ENCODE peak calls at places on chromosome 9, in seven cellular contexts. One of them, this sample, is unnamed.

GRCh38 chr9:86222667-86223066 is 36.8 kb downstream of the C9orf153 start:
- DNase-seq in RWPE1: no peak
- DNase-seq in choroid plexus epithelial cell: no peak
- DNase-seq in body of pancreas: no peak
- DNase-seq in endothelial cell: no peak
- DNase-seq in activated B cell treated with CpG ODN at 0.5 μM for 24 hours: no peak
- DNase-seq in fibroblast of lung: no peak
- DNase-seq in this sample: no peak

GRCh38 chr9:81035171-81035570 is 654.2 kb downstream of the TLE1 start:
- DNase-seq in fibroblast of lung: peak
- DNase-seq in choroid plexus epithelial cell: peak
- DNase-seq in RWPE1: no peak
- DNase-seq in body of pancreas: no peak
- DNase-seq in endothelial cell: no peak
- DNase-seq in activated B cell treated with CpG ODN at 0.5 μM for 24 hours: no peak
- DNase-seq in this sample: no peak

GRCh38 chr9:101592788-101593187 is 2.0 kb downstream of the PPP3R2 start:
- DNase-seq in activated B cell treated with CpG ODN at 0.5 μM for 24 hours: no peak
- DNase-seq in fibroblast of lung: no peak
- DNase-seq in choroid plexus epithelial cell: no peak
- DNase-seq in body of pancreas: no peak
- DNase-seq in RWPE1: no peak
- DNase-seq in endothelial cell: no peak
- DNase-seq in this sample: no peak

GRCh38 chr9:93013856-93014582 is 44.5 kb upstream of the SUSD3 start:
- DNase-seq in body of pancreas: no peak
- DNase-seq in choroid plexus epithelial cell: peak
- DNase-seq in activated B cell treated with CpG ODN at 0.5 μM for 24 hours: no peak
- DNase-seq in fibroblast of lung: no peak
- DNase-seq in RWPE1: no peak
- DNase-seq in endothelial cell: no peak
- DNase-seq in this sample: no peak

GRCh38 chr9:94860678-94861588 is 134.4 kb downstream of the AOPEP start:
- DNase-seq in activated B cell treated with CpG ODN at 0.5 μM for 24 hours: peak
- DNase-seq in choroid plexus epithelial cell: peak
- DNase-seq in fibroblast of lung: peak
- DNase-seq in body of pancreas: peak
- DNase-seq in RWPE1: no peak
- DNase-seq in endothelial cell: no peak
- DNase-seq in this sample: no peak

GRCh38 chr9:90698874-90699440 is 56.3 kb upstream of the DIRAS2 start:
- DNase-seq in endothelial cell: no peak
- DNase-seq in RWPE1: no peak
- DNase-seq in choroid plexus epithelial cell: no peak
- DNase-seq in body of pancreas: no peak
- DNase-seq in fibroblast of lung: no peak
- DNase-seq in activated B cell treated with CpG ODN at 0.5 μM for 24 hours: no peak
- DNase-seq in this sample: no peak

GRCh38 chr9:5326893-5327548 is 12.7 kb downstream of the RLN1 start:
- DNase-seq in body of pancreas: peak
- DNase-seq in activated B cell treated with CpG ODN at 0.5 μM for 24 hours: no peak
- DNase-seq in endothelial cell: peak
- DNase-seq in choroid plexus epithelial cell: peak
- DNase-seq in fibroblast of lung: peak
- DNase-seq in RWPE1: no peak
- DNase-seq in this sample: no peak

GRCh38 chr9:136860933-136861873 is 4.9 kb downstream of the EDF1 start:
- DNase-seq in endothelial cell: no peak
- DNase-seq in choroid plexus epithelial cell: no peak
- DNase-seq in fibroblast of lung: no peak
- DNase-seq in RWPE1: no peak
- DNase-seq in activated B cell treated with CpG ODN at 0.5 μM for 24 hours: no peak
- DNase-seq in body of pancreas: no peak
- DNase-seq in this sample: no peak

GRCh38 chr9:129617167-129617566 is 3.7 kb downstream of the C9orf50 start:
- DNase-seq in RWPE1: peak
- DNase-seq in fibroblast of lung: peak
- DNase-seq in activated B cell treated with CpG ODN at 0.5 μM for 24 hours: no peak
- DNase-seq in choroid plexus epithelial cell: peak
- DNase-seq in endothelial cell: no peak
- DNase-seq in body of pancreas: no peak
- DNase-seq in this sample: no peak

GRCh38 chr9:130423272-130423671 is 21.5 kb upstream of the ASS1 start:
- DNase-seq in choroid plexus epithelial cell: no peak
- DNase-seq in RWPE1: no peak
- DNase-seq in endothelial cell: no peak
- DNase-seq in activated B cell treated with CpG ODN at 0.5 μM for 24 hours: no peak
- DNase-seq in fibroblast of lung: no peak
- DNase-seq in body of pancreas: no peak
- DNase-seq in this sample: no peak

GRCh38 chr9:86966852-86967511 is 19.7 kb upstream of the GAS1 start:
- DNase-seq in RWPE1: no peak
- DNase-seq in choroid plexus epithelial cell: peak
- DNase-seq in fibroblast of lung: no peak
- DNase-seq in endothelial cell: no peak
- DNase-seq in body of pancreas: no peak
- DNase-seq in activated B cell treated with CpG ODN at 0.5 μM for 24 hours: no peak
- DNase-seq in this sample: no peak

GRCh38 chr9:4068914-4069313 is 231.0 kb downstream of the GLIS3 start:
- DNase-seq in activated B cell treated with CpG ODN at 0.5 μM for 24 hours: no peak
- DNase-seq in body of pancreas: no peak
- DNase-seq in endothelial cell: no peak
- DNase-seq in choroid plexus epithelial cell: no peak
- DNase-seq in fibroblast of lung: no peak
- DNase-seq in RWPE1: no peak
- DNase-seq in this sample: no peak

GRCh38 chr9:4070266-4070665 is 229.6 kb downstream of the GLIS3 start:
- DNase-seq in choroid plexus epithelial cell: no peak
- DNase-seq in body of pancreas: no peak
- DNase-seq in fibroblast of lung: no peak
- DNase-seq in endothelial cell: no peak
- DNase-seq in RWPE1: no peak
- DNase-seq in activated B cell treated with CpG ODN at 0.5 μM for 24 hours: no peak
- DNase-seq in this sample: no peak

GRCh38 chr9:4077499-4078102 is 222.3 kb downstream of the GLIS3 start:
- DNase-seq in body of pancreas: peak
- DNase-seq in endothelial cell: peak
- DNase-seq in fibroblast of lung: peak
- DNase-seq in choroid plexus epithelial cell: peak
- DNase-seq in RWPE1: peak
- DNase-seq in activated B cell treated with CpG ODN at 0.5 μM for 24 hours: no peak
- DNase-seq in this sample: no peak

GRCh38 chr9:4069457-4070162 is 230.3 kb downstream of the GLIS3 start:
- DNase-seq in fibroblast of lung: no peak
- DNase-seq in choroid plexus epithelial cell: no peak
- DNase-seq in body of pancreas: no peak
- DNase-seq in activated B cell treated with CpG ODN at 0.5 μM for 24 hours: no peak
- DNase-seq in RWPE1: no peak
- DNase-seq in endothelial cell: no peak
- DNase-seq in this sample: no peak

GRCh38 chr9:4073371-4073770 is 226.5 kb downstream of the GLIS3 start:
- DNase-seq in fibroblast of lung: no peak
- DNase-seq in activated B cell treated with CpG ODN at 0.5 μM for 24 hours: no peak
- DNase-seq in RWPE1: no peak
- DNase-seq in endothelial cell: peak
- DNase-seq in body of pancreas: no peak
- DNase-seq in choroid plexus epithelial cell: no peak
- DNase-seq in this sample: no peak
- TF ChIP-seq CTCF in fibroblast of lung: peak
- TF ChIP-seq CTCF in activated B cell treated with CpG ODN at 0.5 μM for 24 hours: no peak
- TF ChIP-seq CTCF in RWPE1: no peak
- TF ChIP-seq CTCF in endothelial cell: peak
- TF ChIP-seq CTCF in body of pancreas: no peak
- TF ChIP-seq CTCF in choroid plexus epithelial cell: peak
- TF ChIP-seq CTCF in this sample: no peak

GRCh38 chr9:114674798-114675554 is 7.0 kb downstream of the TEX48 start:
- DNase-seq in endothelial cell: no peak
- DNase-seq in body of pancreas: no peak
- DNase-seq in RWPE1: no peak
- DNase-seq in activated B cell treated with CpG ODN at 0.5 μM for 24 hours: no peak
- DNase-seq in fibroblast of lung: peak
- DNase-seq in choroid plexus epithelial cell: peak
- DNase-seq in this sample: no peak
- TF ChIP-seq CTCF in endothelial cell: no peak
- TF ChIP-seq CTCF in body of pancreas: no peak
- TF ChIP-seq CTCF in RWPE1: no peak
- TF ChIP-seq CTCF in activated B cell treated with CpG ODN at 0.5 μM for 24 hours: no peak
- TF ChIP-seq CTCF in fibroblast of lung: no peak
- TF ChIP-seq CTCF in choroid plexus epithelial cell: peak
- TF ChIP-seq CTCF in this sample: no peak

DNA sequence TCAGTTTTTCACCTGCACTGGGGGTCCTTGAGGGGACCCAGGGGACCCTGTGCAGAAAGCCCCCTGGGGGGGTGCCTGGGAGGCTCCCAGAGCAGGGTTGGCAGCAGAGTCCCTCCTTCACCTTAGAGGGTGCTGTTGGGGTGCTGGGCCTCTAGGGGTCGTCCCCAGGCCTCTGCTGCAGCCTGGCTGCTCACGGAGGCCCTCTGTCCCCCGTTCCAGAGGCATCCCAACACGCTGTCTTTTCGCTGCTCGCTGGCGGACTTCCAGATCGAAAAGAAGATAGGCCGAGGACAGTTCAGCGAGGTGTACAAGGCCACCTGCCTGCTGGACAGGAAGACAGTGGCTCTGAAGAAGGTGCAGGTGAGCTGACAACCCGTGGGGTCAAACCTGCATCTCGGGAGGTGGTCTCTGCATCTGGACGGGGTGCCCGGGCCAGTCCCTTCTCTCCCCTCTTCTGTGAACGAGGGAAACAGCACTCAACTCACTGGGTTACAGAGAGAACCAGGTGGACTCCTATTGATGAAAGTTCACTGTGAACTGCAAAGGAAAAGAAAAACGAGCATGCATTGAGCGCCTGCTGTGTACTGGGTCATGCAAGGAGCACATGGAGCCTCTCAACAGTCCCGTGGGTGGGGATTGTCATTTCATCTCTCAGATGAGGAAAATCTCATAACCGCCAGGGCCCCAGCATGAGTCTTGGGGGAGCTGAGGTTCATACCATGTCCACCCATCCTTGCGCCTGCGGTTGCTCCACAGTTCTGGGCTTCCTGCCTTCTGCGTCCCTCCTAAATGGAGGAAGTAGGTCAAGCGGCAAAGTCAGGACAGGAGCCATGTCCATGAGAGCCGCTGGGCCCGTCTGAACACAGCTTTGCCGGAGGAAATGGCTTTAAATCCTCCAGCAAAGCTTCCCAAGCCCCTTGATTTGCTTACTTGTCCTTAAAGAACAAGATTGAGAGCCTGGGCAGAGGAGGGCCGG is 54.8 kb downstream of the NEK6 start:
- DNase-seq in RWPE1: no peak
- DNase-seq in body of pancreas: no peak
- DNase-seq in fibroblast of lung: no peak
- DNase-seq in endothelial cell: no peak
- DNase-seq in choroid plexus epithelial cell: no peak
- DNase-seq in activated B cell treated with CpG ODN at 0.5 μM for 24 hours: no peak
- DNase-seq in this sample: no peak
- TF ChIP-seq CTCF in RWPE1: no peak
- TF ChIP-seq CTCF in body of pancreas: no peak
- TF ChIP-seq CTCF in fibroblast of lung: no peak
- TF ChIP-seq CTCF in endothelial cell: no peak
- TF ChIP-seq CTCF in choroid plexus epithelial cell: peak
- TF ChIP-seq CTCF in activated B cell treated with CpG ODN at 0.5 μM for 24 hours: no peak
- TF ChIP-seq CTCF in this sample: no peak

GRCh38 chr9:70119786-70120185 is 76.1 kb downstream of the MAMDC2 start:
- DNase-seq in activated B cell treated with CpG ODN at 0.5 μM for 24 hours: no peak
- DNase-seq in endothelial cell: no peak
- DNase-seq in RWPE1: no peak
- DNase-seq in fibroblast of lung: no peak
- DNase-seq in choroid plexus epithelial cell: no peak
- DNase-seq in body of pancreas: no peak
- DNase-seq in this sample: no peak

GRCh38 chr9:70123695-70124094 is 80.0 kb downstream of the MAMDC2 start:
- DNase-seq in fibroblast of lung: no peak
- DNase-seq in choroid plexus epithelial cell: no peak
- DNase-seq in RWPE1: no peak
- DNase-seq in body of pancreas: peak
- DNase-seq in endothelial cell: no peak
- DNase-seq in activated B cell treated with CpG ODN at 0.5 μM for 24 hours: no peak
- DNase-seq in this sample: no peak

GRCh38 chr9:70117835-70118319 is 74.2 kb downstream of the MAMDC2 start:
- DNase-seq in RWPE1: peak
- DNase-seq in activated B cell treated with CpG ODN at 0.5 μM for 24 hours: no peak
- DNase-seq in body of pancreas: no peak
- DNase-seq in fibroblast of lung: peak
- DNase-seq in choroid plexus epithelial cell: peak
- DNase-seq in endothelial cell: no peak
- DNase-seq in this sample: no peak

GRCh38 chr9:70121818-70122436 is 78.3 kb downstream of the MAMDC2 start:
- DNase-seq in body of pancreas: no peak
- DNase-seq in activated B cell treated with CpG ODN at 0.5 μM for 24 hours: no peak
- DNase-seq in choroid plexus epithelial cell: peak
- DNase-seq in fibroblast of lung: peak
- DNase-seq in RWPE1: no peak
- DNase-seq in endothelial cell: no peak
- DNase-seq in this sample: no peak

DNA sequence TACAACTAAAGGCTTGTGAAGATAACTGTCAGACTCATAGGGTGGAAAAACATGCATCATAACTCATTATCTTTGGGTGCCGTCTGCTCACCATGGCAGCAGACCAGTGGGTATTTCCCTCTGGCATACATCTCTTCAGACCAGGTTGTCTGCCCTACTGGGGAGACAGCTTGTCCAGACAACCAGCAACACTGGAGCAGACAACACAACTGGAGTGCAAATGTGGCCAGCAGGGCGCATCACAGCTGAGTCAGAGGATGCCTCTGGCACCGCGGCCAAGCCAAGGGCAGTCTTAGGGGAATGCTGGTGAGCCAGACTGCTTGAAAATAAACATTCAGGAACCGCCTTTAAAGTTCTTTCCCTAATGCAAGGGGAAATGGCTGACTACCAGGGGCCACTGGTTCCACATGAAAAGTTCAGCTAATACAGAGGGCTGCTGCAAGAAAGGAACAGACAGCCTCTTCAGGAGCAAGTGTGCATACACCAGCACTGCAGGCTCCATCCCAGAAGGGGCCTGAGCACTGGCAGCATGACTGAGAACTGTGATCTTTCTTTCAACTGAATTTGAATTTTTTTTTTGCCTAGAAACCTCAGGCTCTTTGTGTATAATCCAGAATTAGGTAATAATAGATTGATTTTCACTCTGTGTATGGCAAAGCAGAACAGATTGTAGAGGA is 77.3 kb downstream of the MAMDC2 start:
- DNase-seq in RWPE1: peak
- DNase-seq in endothelial cell: no peak
- DNase-seq in choroid plexus epithelial cell: peak
- DNase-seq in activated B cell treated with CpG ODN at 0.5 μM for 24 hours: no peak
- DNase-seq in body of pancreas: peak
- DNase-seq in fibroblast of lung: peak
- DNase-seq in this sample: no peak
- TF ChIP-seq CTCF in RWPE1: no peak
- TF ChIP-seq CTCF in endothelial cell: no peak
- TF ChIP-seq CTCF in choroid plexus epithelial cell: peak
- TF ChIP-seq CTCF in activated B cell treated with CpG ODN at 0.5 μM for 24 hours: no peak
- TF ChIP-seq CTCF in body of pancreas: no peak
- TF ChIP-seq CTCF in fibroblast of lung: peak
- TF ChIP-seq CTCF in this sample: peak

DNA sequence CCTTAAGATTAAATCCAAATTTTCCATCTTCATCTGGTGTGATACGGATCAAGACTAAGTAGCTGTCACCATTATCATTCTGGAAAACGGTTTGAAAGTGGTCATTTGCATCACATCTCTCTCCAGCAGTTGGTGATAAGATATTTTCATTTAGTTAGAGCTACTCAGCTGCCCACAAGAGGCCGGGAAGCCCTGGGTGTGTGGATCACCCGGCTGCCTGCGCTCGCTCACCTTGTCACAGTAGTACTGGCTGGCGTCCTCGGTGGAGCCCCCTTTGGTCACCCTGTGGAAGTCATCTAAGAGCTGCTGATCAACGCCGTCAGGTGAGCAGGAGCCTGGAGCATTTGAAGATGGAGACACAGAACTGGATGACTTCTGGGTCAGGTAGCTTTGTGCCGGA is 88.1 kb downstream of the PTPN3 start:
- DNase-seq in RWPE1: no peak
- DNase-seq in endothelial cell: peak
- DNase-seq in choroid plexus epithelial cell: no peak
- DNase-seq in activated B cell treated with CpG ODN at 0.5 μM for 24 hours: no peak
- DNase-seq in body of pancreas: no peak
- DNase-seq in fibroblast of lung: no peak
- DNase-seq in this sample: no peak
- TF ChIP-seq CTCF in RWPE1: peak
- TF ChIP-seq CTCF in endothelial cell: no peak
- TF ChIP-seq CTCF in choroid plexus epithelial cell: peak
- TF ChIP-seq CTCF in activated B cell treated with CpG ODN at 0.5 μM for 24 hours: no peak
- TF ChIP-seq CTCF in body of pancreas: no peak
- TF ChIP-seq CTCF in fibroblast of lung: no peak
- TF ChIP-seq CTCF in this sample: no peak

This sample was measured in D721Med.